ENCODE peak calls at places on chromosomes 7 and 10, in seven cellular contexts. H, P, E, D, G, Z and A are unnamed samples.

GRCh38 chr10:43235070-43235900 is 31.6 kb downstream of the RASGEF1A start:
- DNase-seq in H (no peak), P (peak; percentile 27), E (no peak), D (no peak), G (no peak), Z (peak; percentile 8), A (no peak)

GRCh38 chr7:157785021-157785441 is 448.2 kb downstream of the DNAJB6 start:
- DNase-seq in H (no peak), P (no peak), E (no peak), D (no peak), G (no peak), Z (no peak), A (no peak)

GRCh38 chr10:55398463-55398862 is 597.4 kb upstream of the PCDH15 start:
- DNase-seq in H (no peak), P (no peak), E (no peak), D (no peak), G (no peak), Z (no peak), A (no peak)

GRCh38 chr7:42426163-42426562 is 189.2 kb upstream of the GLI3 start:
- DNase-seq in H (no peak), P (no peak), E (no peak), D (no peak), G (peak; percentile 13), Z (no peak), A (no peak)

GRCh38 chr10:92575961-92576360 is 2.1 kb upstream of the IDE start:
- DNase-seq in H (no peak), P (no peak), E (no peak), D (no peak), G (peak; percentile 34), Z (no peak), A (no peak)

GRCh38 chr10:36675458-36675880 is 449.9 kb upstream of the ANKRD30A start:
- DNase-seq in H (no peak), P (no peak), E (peak; percentile 83), D (no peak), G (peak; percentile 57), Z (no peak), A (no peak)

GRCh38 chr10:50576245-50576815 is 47.4 kb downstream of the SGMS1 start:
- DNase-seq in H (no peak), P (no peak), E (peak; percentile 71), D (no peak), G (no peak), Z (no peak), A (no peak)

GRCh38 chr7:13988011-13988410 is 1.5 kb downstream of the ETV1 start:
- DNase-seq in H (no peak), P (no peak), E (peak; percentile 18), D (no peak), G (no peak), Z (no peak), A (no peak)

GRCh38 chr10:49627031-49627430 is 13.2 kb downstream of the CHAT start:
- DNase-seq in H (no peak), P (no peak), E (no peak), D (no peak), G (no peak), Z (no peak), A (no peak)

GRCh38 chr10:123788981-123789380 is 102.6 kb downstream of the CPXM2 start:
- DNase-seq in H (no peak), P (no peak), E (no peak), D (no peak), G (no peak), Z (no peak), A (no peak)

GRCh38 chr10:22379059-22379458 is 33.8 kb downstream of the SPAG6 start:
- DNase-seq in H (no peak), P (no peak), E (no peak), D (no peak), G (no peak), Z (no peak), A (no peak)

GRCh38 chr7:78587443-78588044 is 789.0 kb downstream of the PHTF2 start:
- DNase-seq in H (no peak), P (no peak), E (peak; percentile 21), D (no peak), G (peak; percentile 41), Z (no peak), A (no peak)

GRCh38 chr7:2008936-2009540 is 223.7 kb downstream of the MAD1L1 start:
- DNase-seq in H (no peak), P (peak; percentile 76), E (no peak), D (no peak), G (no peak), Z (no peak), A (no peak)

GRCh38 chr10:14186245-14186644 is 144.5 kb downstream of the FRMD4A start:
- DNase-seq in H (no peak), P (no peak), E (peak; percentile 9), D (no peak), G (peak; percentile 17), Z (no peak), A (no peak)

GRCh38 chr7:12158334-12159060 is 52.6 kb upstream of the TMEM106B start:
- DNase-seq in H (no peak), P (no peak), E (no peak), D (no peak), G (peak; percentile 79), Z (no peak), A (no peak)

GRCh38 chr7:69893915-69894314 is 295.6 kb downstream of the AUTS2 start:
- DNase-seq in H (no peak), P (no peak), E (no peak), D (no peak), G (peak; percentile 13), Z (no peak), A (no peak)

GRCh38 chr10:11866199-11866925 is 43.2 kb downstream of the PROSER2 start:
- DNase-seq in H (no peak), P (no peak), E (no peak), D (no peak), G (no peak), Z (no peak), A (no peak)

GRCh38 chr10:101285519-101286070 is 56.3 kb upstream of the LBX1 start:
- DNase-seq in H (no peak), P (no peak), E (no peak), D (no peak), G (no peak), Z (no peak), A (no peak)

GRCh38 chr7:47379629-47380324 is 202.1 kb downstream of the TNS3 start:
- DNase-seq in H (no peak), P (peak; percentile 85), E (peak; percentile 94), D (no peak), G (peak; percentile 31), Z (no peak), A (no peak)

GRCh38 chr7:45064047-45064725 is 24.6 kb downstream of the NACAD start:
- DNase-seq in H (no peak), P (no peak), E (no peak), D (no peak), G (no peak), Z (no peak), A (no peak)

GRCh38 chr7:115526272-115526671 is 504.3 kb downstream of the TFEC start:
- DNase-seq in H (no peak), P (no peak), E (no peak), D (no peak), G (no peak), Z (no peak), A (no peak)

GRCh38 chr7:20241491-20242261 is 24.5 kb upstream of the MACC1 start:
- DNase-seq in H (no peak), P (no peak), E (peak; percentile 90), D (no peak), G (no peak), Z (no peak), A (no peak)

GRCh38 chr10:21399392-21400015 is 126.0 kb downstream of the SKIDA1 start:
- DNase-seq in H (no peak), P (no peak), E (peak; percentile 81), D (no peak), G (peak; percentile 85), Z (no peak), A (no peak)

GRCh38 chr10:114520453-114520852 is 116.2 kb upstream of the AFAP1L2 start:
- DNase-seq in H (no peak), P (no peak), E (peak; percentile 70), D (no peak), G (peak; percentile 90), Z (no peak), A (no peak)